ENCODE peak calls at places on chromosomes 6 and 20, in seven cellular contexts. H is mucosa of gallbladder; R is T1000; K is SW 1271; T is endothelial cell; M is heart left ventricle; O is stimulated activated CD4-positive, alpha-beta T cell treated with anti-CD3 and anti-CD28 coated beads, Interleukin-2, amount 100 ng/mL, for 24 hours. V is an unnamed sample.

GRCh38 chr20:35988910-35989463 is 20.6 kb downstream of the CNBD2 start:
- DNase-seq in H (no peak), R (no peak), K (no peak), T (no peak), M (no peak), O (no peak), V (no peak)

GRCh38 chr6:168603234-168603633 is 162.2 kb downstream of the SMOC2 start:
- DNase-seq in H (no peak), R (no peak), K (no peak), T (no peak), M (no peak), O (no peak), V (no peak)

GRCh38 chr6:150886155-150886554 is 20.7 kb downstream of the MTHFD1L start:
- DNase-seq in H (no peak), R (no peak), K (no peak), T (no peak), M (no peak), O (no peak), V (no peak)

GRCh38 chr6:53250761-53251672 is 97.7 kb downstream of the ELOVL5 start:
- DNase-seq in H (no peak), R (peak; percentile 35), K (no peak), T (no peak), M (no peak), O (no peak), V (no peak)

GRCh38 chr20:47405775-47406325 is 49.4 kb upstream of the ZMYND8 start:
- DNase-seq in H (no peak), R (no peak), K (no peak), T (no peak), M (no peak), O (no peak), V (no peak)

GRCh38 chr6:38080889-38081288 is 261.4 kb downstream of the ZFAND3 start:
- DNase-seq in H (no peak), R (no peak), K (no peak), T (no peak), M (no peak), O (no peak), V (no peak)

GRCh38 chr6:130671119-130672104 is 155.8 kb upstream of the SMLR1 start:
- DNase-seq in H (no peak), R (no peak), K (no peak), T (no peak), M (peak; percentile 28), O (no peak), V (no peak)

GRCh38 chr6:66949191-66949661 is 1242.2 kb upstream of the EYS start:
- DNase-seq in H (no peak), R (no peak), K (no peak), T (no peak), M (no peak), O (no peak), V (no peak)

GRCh38 chr6:113859349-113860164 is 2.4 kb downstream of the MARCKS start:
- DNase-seq in H (peak; percentile 27), R (no peak), K (no peak), T (peak; percentile 24), M (peak; percentile 55), O (no peak), V (no peak)